ENCODE peak calls at places on chromosome 6, in five cellular contexts. One of them, this sample, is unnamed.

GRCh38 chr6:3427740-3428085 is 29.1 kb downstream of the SLC22A23 start:
- DNase-seq in HCT116: no peak
- DNase-seq in IMR-90: no peak
- DNase-seq in K562: no peak
- DNase-seq in esophagus muscularis mucosa: no peak
- DNase-seq in this sample: peak; percentile 90

GRCh38 chr6:51260003-51260402 is 441.3 kb downstream of the TFAP2B start:
- DNase-seq in HCT116: no peak
- DNase-seq in IMR-90: no peak
- DNase-seq in K562: no peak
- DNase-seq in esophagus muscularis mucosa: no peak
- DNase-seq in this sample: no peak

GRCh38 chr6:99276747-99277146 is 72.7 kb downstream of the FAXC start:
- DNase-seq in HCT116: no peak
- DNase-seq in IMR-90: peak; percentile 3
- DNase-seq in K562: no peak
- DNase-seq in esophagus muscularis mucosa: no peak
- DNase-seq in this sample: no peak

GRCh38 chr6:39203804-39204495 is 25.3 kb downstream of the KCNK5 start:
- DNase-seq in HCT116: peak; percentile 27
- DNase-seq in IMR-90: no peak
- DNase-seq in K562: peak; percentile 52
- DNase-seq in esophagus muscularis mucosa: no peak
- DNase-seq in this sample: no peak

GRCh38 chr6:45532626-45533258 is 155.0 kb upstream of the SUPT3H start:
- DNase-seq in HCT116: no peak
- DNase-seq in IMR-90: peak; percentile 68
- DNase-seq in K562: no peak
- DNase-seq in esophagus muscularis mucosa: no peak
- DNase-seq in this sample: no peak

GRCh38 chr6:5107332-5107731 is 22.2 kb downstream of the PPP1R3G start:
- DNase-seq in HCT116: no peak
- DNase-seq in IMR-90: no peak
- DNase-seq in K562: no peak
- DNase-seq in esophagus muscularis mucosa: no peak
- DNase-seq in this sample: no peak

GRCh38 chr6:154683756-154684523 is 49.3 kb upstream of the SCAF8 start:
- DNase-seq in HCT116: no peak
- DNase-seq in IMR-90: peak; percentile 49
- DNase-seq in K562: no peak
- DNase-seq in esophagus muscularis mucosa: no peak
- DNase-seq in this sample: no peak

GRCh38 chr6:41605649-41606048 is 32.6 kb upstream of the MDFI start:
- DNase-seq in HCT116: no peak
- DNase-seq in IMR-90: no peak
- DNase-seq in K562: no peak
- DNase-seq in esophagus muscularis mucosa: no peak
- DNase-seq in this sample: no peak

GRCh38 chr6:15285682-15286294 is 39.9 kb downstream of the JARID2 start:
- DNase-seq in HCT116: no peak
- DNase-seq in IMR-90: peak; percentile 47
- DNase-seq in K562: no peak
- DNase-seq in esophagus muscularis mucosa: no peak
- DNase-seq in this sample: no peak

GRCh38 chr6:142152731-142153130 is 5.7 kb downstream of the VTA1 start:
- DNase-seq in HCT116: no peak
- DNase-seq in IMR-90: peak; percentile 82
- DNase-seq in K562: no peak
- DNase-seq in esophagus muscularis mucosa: no peak
- DNase-seq in this sample: peak; percentile 8

GRCh38 chr6:44201638-44202303 is 15.0 kb upstream of the MYMX start:
- DNase-seq in HCT116: no peak
- DNase-seq in IMR-90: no peak
- DNase-seq in K562: peak; percentile 71
- DNase-seq in esophagus muscularis mucosa: no peak
- DNase-seq in this sample: no peak

GRCh38 chr6:124943658-124944057 is 18.6 kb upstream of the RNF217 start:
- DNase-seq in HCT116: no peak
- DNase-seq in IMR-90: no peak
- DNase-seq in K562: no peak
- DNase-seq in esophagus muscularis mucosa: no peak
- DNase-seq in this sample: no peak

GRCh38 chr6:31769684-31770371 is 7.3 kb downstream of the VWA7 start:
- DNase-seq in HCT116: peak; percentile 42
- DNase-seq in IMR-90: peak; percentile 31
- DNase-seq in K562: peak; percentile 100
- DNase-seq in esophagus muscularis mucosa: no peak
- DNase-seq in this sample: peak; percentile 67

GRCh38 chr6:13617066-13617465 is 1.9 kb downstream of the NOL7 start:
- DNase-seq in HCT116: no peak
- DNase-seq in IMR-90: no peak
- DNase-seq in K562: no peak
- DNase-seq in esophagus muscularis mucosa: no peak
- DNase-seq in this sample: no peak

GRCh38 chr6:75368151-75368779 is 83.7 kb upstream of the TMEM30A start:
- DNase-seq in HCT116: peak; percentile 42
- DNase-seq in IMR-90: peak; percentile 22
- DNase-seq in K562: no peak
- DNase-seq in esophagus muscularis mucosa: no peak
- DNase-seq in this sample: no peak

GRCh38 chr6:147961473-147962141 is 381.0 kb upstream of the SASH1 start:
- DNase-seq in HCT116: no peak
- DNase-seq in IMR-90: no peak
- DNase-seq in K562: no peak
- DNase-seq in esophagus muscularis mucosa: no peak
- DNase-seq in this sample: no peak

GRCh38 chr6:166751051-166751595 is 124.1 kb upstream of the RPS6KA2 start:
- DNase-seq in HCT116: no peak
- DNase-seq in IMR-90: no peak
- DNase-seq in K562: no peak
- DNase-seq in esophagus muscularis mucosa: no peak
- DNase-seq in this sample: no peak

GRCh38 chr6:132322398-132322797 is 78.9 kb downstream of the MOXD1 start:
- DNase-seq in HCT116: no peak
- DNase-seq in IMR-90: peak; percentile 39
- DNase-seq in K562: no peak
- DNase-seq in esophagus muscularis mucosa: no peak
- DNase-seq in this sample: no peak

GRCh38 chr6:148272084-148272483 is 70.6 kb upstream of the SASH1 start:
- DNase-seq in HCT116: no peak
- DNase-seq in IMR-90: peak; percentile 99
- DNase-seq in K562: no peak
- DNase-seq in esophagus muscularis mucosa: no peak
- DNase-seq in this sample: no peak

GRCh38 chr6:3911614-3912336 is 62.6 kb downstream of the FAM50B start:
- DNase-seq in HCT116: peak; percentile 48
- DNase-seq in IMR-90: peak; percentile 92
- DNase-seq in K562: peak; percentile 73
- DNase-seq in esophagus muscularis mucosa: no peak
- DNase-seq in this sample: no peak

GRCh38 chr6:129131282-129131681 is 248.3 kb downstream of the LAMA2 start:
- DNase-seq in HCT116: no peak
- DNase-seq in IMR-90: no peak
- DNase-seq in K562: no peak
- DNase-seq in esophagus muscularis mucosa: no peak
- DNase-seq in this sample: peak; percentile 57

GRCh38 chr6:76792394-76792793 is 670.9 kb downstream of the HTR1B start:
- DNase-seq in HCT116: no peak
- DNase-seq in IMR-90: peak; percentile 3
- DNase-seq in K562: no peak
- DNase-seq in esophagus muscularis mucosa: no peak
- DNase-seq in this sample: no peak

GRCh38 chr6:170265655-170266054 is 25.2 kb downstream of the DLL1 start:
- DNase-seq in HCT116: peak; percentile 73
- DNase-seq in IMR-90: no peak
- DNase-seq in K562: no peak
- DNase-seq in esophagus muscularis mucosa: no peak
- DNase-seq in this sample: no peak

GRCh38 chr6:98985391-98985790 is 37.6 kb upstream of the FBXL4 start:
- DNase-seq in HCT116: no peak
- DNase-seq in IMR-90: no peak
- DNase-seq in K562: no peak
- DNase-seq in esophagus muscularis mucosa: no peak
- DNase-seq in this sample: no peak

GRCh38 chr6:63790334-63790733 is 154.7 kb downstream of the PHF3 start:
- DNase-seq in HCT116: no peak
- DNase-seq in IMR-90: no peak
- DNase-seq in K562: no peak
- DNase-seq in esophagus muscularis mucosa: no peak
- DNase-seq in this sample: no peak

GRCh38 chr6:63795006-63795405 is 159.4 kb downstream of the PHF3 start:
- DNase-seq in HCT116: no peak
- DNase-seq in IMR-90: no peak
- DNase-seq in K562: no peak
- DNase-seq in esophagus muscularis mucosa: no peak
- DNase-seq in this sample: no peak

GRCh38 chr6:63792846-63793245 is 157.2 kb downstream of the PHF3 start:
- DNase-seq in HCT116: no peak
- DNase-seq in IMR-90: no peak
- DNase-seq in K562: no peak
- DNase-seq in esophagus muscularis mucosa: no peak
- DNase-seq in this sample: no peak

GRCh38 chr6:63789699-63790098 is 154.1 kb downstream of the PHF3 start:
- DNase-seq in HCT116: no peak
- DNase-seq in IMR-90: no peak
- DNase-seq in K562: no peak
- DNase-seq in esophagus muscularis mucosa: no peak
- DNase-seq in this sample: no peak

GRCh38 chr6:63793727-63794126 is 158.1 kb downstream of the PHF3 start:
- DNase-seq in HCT116: no peak
- DNase-seq in IMR-90: no peak
- DNase-seq in K562: no peak
- DNase-seq in esophagus muscularis mucosa: no peak
- DNase-seq in this sample: no peak
- H3K27ac ChIP-seq in HCT116: no peak overlapping the region
- H3K27ac ChIP-seq in IMR-90: no peak overlapping the region
- H3K27ac ChIP-seq in K562: no peak overlapping the region
- H3K27ac ChIP-seq in esophagus muscularis mucosa: no peak overlapping the region
- H3K27ac ChIP-seq in this sample: no peak overlapping the region

GRCh38 chr6:36284359-36284758 is 14.5 kb downstream of the PNPLA1 start:
- DNase-seq in HCT116: no peak
- DNase-seq in IMR-90: no peak
- DNase-seq in K562: no peak
- DNase-seq in esophagus muscularis mucosa: no peak
- DNase-seq in this sample: no peak
- TF ChIP-seq POLR2A in HCT116: no peak
- TF ChIP-seq POLR2A in IMR-90: no peak
- TF ChIP-seq POLR2A in K562: no peak
- TF ChIP-seq POLR2A in esophagus muscularis mucosa: no peak
- TF ChIP-seq POLR2A in this sample: no peak

GRCh38 chr6:33993091-33993490 is 152.8 kb downstream of the GRM4 start:
- DNase-seq in HCT116: no peak
- DNase-seq in IMR-90: no peak
- DNase-seq in K562: no peak
- DNase-seq in esophagus muscularis mucosa: no peak
- DNase-seq in this sample: no peak

GRCh38 chr6:33995046-33995872 is 150.6 kb downstream of the GRM4 start:
- DNase-seq in HCT116: no peak
- DNase-seq in IMR-90: no peak
- DNase-seq in K562: no peak
- DNase-seq in esophagus muscularis mucosa: no peak
- DNase-seq in this sample: no peak

GRCh38 chr6:33995873-33996475 is 149.9 kb downstream of the GRM4 start:
- DNase-seq in HCT116: no peak
- DNase-seq in IMR-90: no peak
- DNase-seq in K562: no peak
- DNase-seq in esophagus muscularis mucosa: no peak
- DNase-seq in this sample: no peak

GRCh38 chr6:33993653-33994052 is 152.2 kb downstream of the GRM4 start:
- DNase-seq in HCT116: no peak
- DNase-seq in IMR-90: no peak
- DNase-seq in K562: no peak
- DNase-seq in esophagus muscularis mucosa: no peak
- DNase-seq in this sample: no peak

DNA sequence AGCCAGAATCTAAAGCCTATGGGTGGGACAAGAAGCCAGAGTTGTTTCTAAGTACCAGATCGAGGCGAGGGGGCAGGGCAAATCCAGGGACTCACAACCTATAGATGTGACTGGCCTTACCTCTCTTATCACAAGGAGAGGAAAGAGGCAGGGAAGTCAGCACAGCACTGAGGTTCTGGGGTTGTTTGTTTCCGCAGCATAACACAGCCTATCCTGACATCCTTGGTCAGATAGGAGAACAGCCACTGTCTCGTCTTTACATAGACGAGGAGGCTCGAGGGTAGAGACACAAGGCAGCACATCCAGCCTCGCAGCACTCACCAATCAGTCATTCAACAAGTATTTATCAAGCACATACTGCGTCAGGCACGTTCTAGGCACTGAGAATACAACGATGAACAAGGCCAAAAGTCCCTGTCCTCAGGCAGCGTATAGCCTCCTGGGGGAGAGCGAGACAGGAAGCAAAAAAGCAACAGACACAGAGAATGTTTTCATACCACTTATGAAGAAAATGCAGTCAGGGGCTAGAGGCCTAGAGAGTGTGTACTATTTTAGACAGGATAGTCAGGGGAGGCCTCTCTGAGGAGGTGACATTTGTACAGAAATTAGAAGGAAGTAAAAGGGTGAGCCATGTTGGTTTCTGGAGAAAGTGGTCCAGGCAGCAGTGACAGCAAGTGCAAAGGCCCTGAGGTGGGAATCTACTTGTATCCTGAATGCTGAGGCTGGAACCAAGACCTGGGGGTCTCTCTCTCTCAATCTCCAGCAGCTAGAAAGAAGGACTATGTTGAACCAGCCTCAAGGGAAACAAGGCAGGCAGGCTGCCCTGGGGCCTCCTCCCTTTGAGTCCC is 151.5 kb downstream of the GRM4 start:
- DNase-seq in HCT116: no peak
- DNase-seq in IMR-90: no peak
- DNase-seq in K562: no peak
- DNase-seq in esophagus muscularis mucosa: no peak
- DNase-seq in this sample: no peak
- H3K27ac ChIP-seq in HCT116: no peak overlapping the region
- H3K27ac ChIP-seq in IMR-90: no peak overlapping the region
- H3K27ac ChIP-seq in K562: no peak overlapping the region
- H3K27ac ChIP-seq in esophagus muscularis mucosa: no peak overlapping the region
- H3K27ac ChIP-seq in this sample: no peak overlapping the region

DNA sequence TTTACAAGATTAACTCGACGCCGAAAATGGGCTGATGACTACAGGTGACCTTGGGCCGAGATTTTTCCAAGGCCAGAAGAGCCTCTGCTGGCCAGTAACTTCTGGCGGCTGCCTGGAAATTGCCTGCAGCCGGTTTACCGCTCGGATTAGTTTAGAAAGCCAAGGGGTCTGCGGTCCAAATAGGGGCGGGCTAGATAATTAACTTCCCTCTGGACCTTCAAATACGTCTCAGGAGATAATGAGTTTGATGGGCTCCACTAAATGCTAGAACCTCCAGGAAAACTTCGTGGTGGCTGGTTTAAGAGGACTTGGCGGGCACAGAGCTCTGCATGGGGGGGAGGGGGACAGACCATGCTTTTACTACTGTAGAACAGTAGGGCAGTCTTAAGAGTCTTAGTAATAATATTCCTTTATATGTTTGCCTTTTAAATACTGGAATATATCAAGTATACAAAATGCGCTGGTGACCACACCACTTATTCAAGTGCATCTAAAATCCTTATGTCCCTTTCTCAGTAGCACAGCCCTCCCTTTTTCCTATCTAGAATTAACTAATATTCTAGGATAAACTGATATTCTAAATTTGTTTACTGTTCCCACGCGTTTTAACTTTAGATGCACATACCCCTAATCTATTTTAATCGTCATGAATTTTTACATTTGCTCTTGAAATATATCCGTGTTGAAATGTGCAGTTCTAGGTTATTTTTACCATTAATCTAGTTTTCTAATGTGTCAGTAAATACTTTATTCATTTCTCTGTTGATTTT is 107.6 kb upstream of the PRSS16 start:
- DNase-seq in HCT116: no peak
- DNase-seq in IMR-90: peak; percentile 26
- DNase-seq in K562: peak; percentile 31
- DNase-seq in esophagus muscularis mucosa: no peak
- DNase-seq in this sample: no peak
- TF ChIP-seq POLR2A in HCT116: no peak
- TF ChIP-seq POLR2A in IMR-90: no peak
- TF ChIP-seq POLR2A in K562: peak; percentile 70
- TF ChIP-seq POLR2A in esophagus muscularis mucosa: no peak
- TF ChIP-seq POLR2A in this sample: no peak

This sample was measured in adrenal gland.